ENCODE peak calls at places on chromosome 7, in four cellular contexts. H, M, Y and R are unnamed samples.

GRCh38 chr7:92567460-92567859 is 22.7 kb downstream of the FAM133B start:
- DNase-seq in Y (no peak), H (peak; percentile 45), M (no peak), R (no peak)

GRCh38 chr7:152894295-152895170 is 135.0 kb downstream of the ACTR3B start:
- DNase-seq in H (no peak), Y (peak; percentile 71), M (peak; percentile 46), R (peak; percentile 82)

GRCh38 chr7:145313601-145314000 is 477.7 kb upstream of the TPK1 start:
- DNase-seq in M (no peak), Y (no peak), H (no peak), R (no peak)

GRCh38 chr7:40583653-40584424 is 449.0 kb downstream of the SUGCT start:
- DNase-seq in H (peak; percentile 30), M (no peak), Y (no peak), R (no peak)

GRCh38 chr7:133676805-133677370 is 424.0 kb downstream of the EXOC4 start:
- DNase-seq in M (no peak), Y (no peak), H (no peak), R (no peak)

GRCh38 chr7:75649462-75649861 is 89.3 kb downstream of the HIP1 start:
- DNase-seq in H (no peak), M (no peak), Y (no peak), R (no peak)

GRCh38 chr7:90180011-90180585 is 25.8 kb downstream of the STEAP1 start:
- DNase-seq in Y (no peak), H (peak; percentile 53), M (no peak), R (no peak)

GRCh38 chr7:137342340-137342739 is 1.2 kb downstream of the PTN start:
- DNase-seq in H (no peak), M (no peak), Y (no peak), R (no peak)

GRCh38 chr7:95469187-95469586 is 16.6 kb upstream of the ASB4 start:
- DNase-seq in M (no peak), Y (no peak), H (no peak), R (no peak)

GRCh38 chr7:96120445-96120844 is 201.5 kb downstream of the SLC25A13 start:
- DNase-seq in M (no peak), H (no peak), Y (no peak), R (no peak)

GRCh38 chr7:98737176-98737575 is 120.1 kb downstream of the NPTX2 start:
- DNase-seq in Y (no peak), H (no peak), M (no peak), R (no peak)

GRCh38 chr7:104179178-104179577 is 28.6 kb downstream of the ORC5 start:
- DNase-seq in M (no peak), H (no peak), Y (no peak), R (no peak)

GRCh38 chr7:147412782-147413186 is 1177.8 kb upstream of the C7orf33 start:
- DNase-seq in M (no peak), H (peak; percentile 70), Y (no peak), R (no peak)

GRCh38 chr7:33446551-33446950 is 317.2 kb downstream of the BBS9 start:
- DNase-seq in H (no peak), M (no peak), Y (no peak), R (no peak)

GRCh38 chr7:42747073-42747472 is 164.8 kb downstream of the C7orf25 start:
- DNase-seq in M (no peak), H (no peak), Y (no peak), R (no peak)

GRCh38 chr7:64868469-64868868 is 34.6 kb upstream of the ZNF273 start:
- DNase-seq in M (no peak), H (no peak), Y (no peak), R (no peak)

GRCh38 chr7:136071106-136071505 is 93.9 kb upstream of the MTPN start:
- DNase-seq in M (no peak), Y (no peak), H (no peak), R (no peak)

GRCh38 chr7:128948312-128948973 is 10.7 kb downstream of the IRF5 start:
- DNase-seq in M (no peak), Y (no peak), H (no peak), R (no peak)

GRCh38 chr7:120740348-120740747 is 117.6 kb downstream of the TSPAN12 start:
- DNase-seq in M (no peak), Y (no peak), H (peak; percentile 4), R (no peak)

GRCh38 chr7:105279688-105280007 is 109.1 kb downstream of the SRPK2 start:
- DNase-seq in M (no peak), H (no peak), Y (no peak), R (peak; percentile 72)

GRCh38 chr7:101124376-101125056 is 2.4 kb upstream of the SERPINE1 start:
- DNase-seq in M (no peak), H (peak; percentile 47), Y (no peak), R (no peak)